ENCODE peak calls at places on chromosomes 1 and 21, in eight cellular contexts. P, H, S, Y, B, Z, E and D are unnamed samples.

GRCh38 chr1:27554293-27554692 is 49.7 kb downstream of the AHDC1 start:
- DNase-seq in P (no peak), H (no peak), S (no peak), Y (no peak), B (no peak), Z (no peak), E (no peak), D (no peak)

GRCh38 chr21:45641480-45642035 is 2.0 kb upstream of the PCBP3 start:
- DNase-seq in P (peak; percentile 34), H (no peak), S (no peak), Y (no peak), B (no peak), Z (no peak), E (no peak), D (no peak)

GRCh38 chr1:181479137-181479745 is 4.1 kb upstream of the CACNA1E start:
- DNase-seq in P (no peak), H (peak; percentile 24), S (peak; percentile 55), Y (peak; percentile 55), B (peak; percentile 71), Z (peak; percentile 51), E (peak; percentile 57), D (no peak)

GRCh38 chr1:11335417-11336070 is 62.5 kb downstream of the UBIAD1 start:
- DNase-seq in P (no peak), H (no peak), S (no peak), Y (no peak), B (no peak), Z (no peak), E (no peak), D (no peak)

GRCh38 chr1:91603409-91603808 is 102.8 kb downstream of the CDC7 start:
- DNase-seq in P (no peak), H (no peak), S (no peak), Y (no peak), B (no peak), Z (no peak), E (no peak), D (no peak)

GRCh38 chr1:9901148-9902059 is 8.7 kb downstream of the CTNNBIP1 start:
- DNase-seq in P (peak; percentile 85), H (no peak), S (peak; percentile 41), Y (peak; percentile 72), B (no peak), Z (no peak), E (no peak), D (no peak)

GRCh38 chr1:163570061-163570460 is 248.3 kb downstream of the NUF2 start:
- DNase-seq in P (no peak), H (no peak), S (no peak), Y (no peak), B (no peak), Z (no peak), E (no peak), D (no peak)

GRCh38 chr1:239999170-239999569 is 92.5 kb upstream of the FMN2 start:
- DNase-seq in P (no peak), H (no peak), S (no peak), Y (no peak), B (no peak), Z (no peak), E (no peak), D (no peak)

GRCh38 chr1:224509881-224510280 is 75.3 kb upstream of the WDR26 start:
- DNase-seq in P (no peak), H (no peak), S (no peak), Y (no peak), B (peak; percentile 59), Z (no peak), E (no peak), D (no peak)

GRCh38 chr1:205344010-205344808 is 12.5 kb downstream of the KLHDC8A start:
- DNase-seq in P (no peak), H (peak; percentile 30), S (no peak), Y (peak; percentile 45), B (no peak), Z (no peak), E (no peak), D (no peak)

GRCh38 chr1:16099412-16099811 is 26.0 kb upstream of the FAM131C start:
- DNase-seq in P (no peak), H (no peak), S (no peak), Y (no peak), B (no peak), Z (no peak), E (no peak), D (no peak)
- H3K36me3 ChIP-seq in P (no peaks in the 10 kb centered on the region), H (no peaks in the 10 kb centered on the region), S (no peaks in the 10 kb centered on the region), Y (no peaks in the 10 kb centered on the region), B (no peaks in the 10 kb centered on the region), Z (no peaks in the 10 kb centered on the region), E (no peaks in the 10 kb centered on the region), D (no peaks in the 10 kb centered on the region)

DNA sequence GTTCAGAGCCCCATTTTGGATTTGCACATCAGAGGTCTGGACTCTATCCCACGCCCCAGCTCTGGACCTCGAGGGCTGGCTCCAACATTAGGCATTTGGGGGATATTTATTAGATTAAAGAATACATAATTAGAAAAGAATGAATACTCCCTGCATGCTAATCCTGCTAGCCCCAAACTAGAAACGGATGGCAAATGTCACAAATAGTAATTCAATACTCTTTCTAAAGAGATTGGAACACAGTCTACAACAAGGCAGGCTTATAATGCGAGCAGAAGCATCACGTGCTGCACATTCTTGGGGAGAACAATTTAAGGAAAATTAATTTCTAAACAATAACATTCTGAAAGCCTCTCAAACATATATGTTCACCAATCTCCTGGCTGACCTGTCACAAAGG is 27.6 kb upstream of the RAP1A start:
- DNase-seq in P (no peak), H (no peak), S (no peak), Y (no peak), B (no peak), Z (no peak), E (no peak), D (no peak)
- H3K27ac ChIP-seq in P (peak overlapping the region; percentile 58), H (peak overlapping the region; percentile 87), S (peak overlapping the region; percentile 46), Y (peak overlapping the region; percentile 50), B (no peak overlapping the region), Z (no peak overlapping the region), E (no peak overlapping the region), D (no peak overlapping the region)

DNA sequence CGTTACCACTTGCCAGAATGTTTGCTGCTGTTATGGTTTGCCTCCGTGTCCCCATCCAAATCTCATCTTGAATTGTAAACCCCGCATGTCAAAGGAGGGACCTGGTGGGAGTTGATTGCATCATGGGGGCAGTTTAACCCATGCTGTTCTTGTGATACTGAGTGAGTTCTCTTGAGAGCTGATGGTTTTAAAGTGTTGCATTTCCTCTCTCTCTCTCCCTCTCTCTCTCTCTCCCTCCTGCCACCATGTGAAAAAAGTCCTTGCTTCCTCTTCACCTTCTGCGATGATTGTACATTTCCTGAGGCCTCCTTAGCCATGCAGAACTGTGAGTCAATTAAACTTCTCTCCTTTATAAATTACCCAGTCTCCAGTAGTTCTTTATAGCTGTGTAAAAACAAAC is 44.4 kb downstream of the CFHR5 start:
- DNase-seq in P (no peak), H (no peak), S (no peak), Y (no peak), B (no peak), Z (no peak), E (no peak), D (no peak)
- H3K4me1 ChIP-seq in P (no peaks in the 10 kb centered on the region), H (no peaks in the 10 kb centered on the region), S (no peaks in the 10 kb centered on the region), Y (no peaks in the 10 kb centered on the region), B (no peaks in the 10 kb centered on the region), Z (no peaks in the 10 kb centered on the region), E (no peaks in the 10 kb centered on the region), D (no peaks in the 10 kb centered on the region)

GRCh38 chr1:171595324-171595723 is 26.7 kb upstream of the MYOCOS start:
- DNase-seq in P (no peak), H (no peak), S (no peak), Y (no peak), B (peak; percentile 63), Z (peak; percentile 66), E (no peak), D (no peak)

GRCh38 chr1:171588230-171588629 is 33.8 kb upstream of the MYOCOS start:
- DNase-seq in P (no peak), H (no peak), S (no peak), Y (no peak), B (no peak), Z (no peak), E (no peak), D (no peak)

GRCh38 chr1:171585715-171586114 is 36.3 kb upstream of the MYOCOS start:
- DNase-seq in P (no peak), H (no peak), S (no peak), Y (no peak), B (no peak), Z (no peak), E (no peak), D (no peak)

DNA sequence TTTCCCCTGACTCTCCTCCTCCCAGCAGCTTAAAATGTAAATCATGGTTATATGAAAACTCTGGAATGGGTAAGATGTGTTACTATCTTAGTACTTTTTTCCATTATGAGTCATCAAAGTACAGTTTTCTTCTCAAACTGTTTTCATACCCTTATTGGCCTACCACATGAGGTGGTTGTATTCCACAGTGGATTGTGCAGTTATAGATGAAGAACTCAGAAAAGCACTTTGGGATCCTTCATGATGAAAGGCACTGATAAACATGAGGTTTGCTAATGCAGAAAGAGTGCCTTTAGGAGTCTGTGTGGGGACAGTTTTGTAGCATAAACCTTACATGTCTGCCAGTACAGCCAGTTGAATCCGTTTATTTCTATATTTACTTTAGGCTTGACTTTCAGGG is 32.0 kb upstream of the MYOCOS start:
- DNase-seq in P (no peak), H (no peak), S (no peak), Y (no peak), B (peak; percentile 80), Z (peak; percentile 60), E (no peak), D (no peak)
- H3K36me3 ChIP-seq in P (no peaks in the 10 kb centered on the region), H (peaks cover 3% of the 10 kb centered on the region), S (peaks cover 19% of the 10 kb centered on the region), Y (peaks cover 5% of the 10 kb centered on the region), B (peaks cover 38% of the 10 kb centered on the region), Z (peaks cover 59% of the 10 kb centered on the region), E (peaks cover 94% of the 10 kb centered on the region), D (peaks cover 17% of the 10 kb centered on the region)

DNA sequence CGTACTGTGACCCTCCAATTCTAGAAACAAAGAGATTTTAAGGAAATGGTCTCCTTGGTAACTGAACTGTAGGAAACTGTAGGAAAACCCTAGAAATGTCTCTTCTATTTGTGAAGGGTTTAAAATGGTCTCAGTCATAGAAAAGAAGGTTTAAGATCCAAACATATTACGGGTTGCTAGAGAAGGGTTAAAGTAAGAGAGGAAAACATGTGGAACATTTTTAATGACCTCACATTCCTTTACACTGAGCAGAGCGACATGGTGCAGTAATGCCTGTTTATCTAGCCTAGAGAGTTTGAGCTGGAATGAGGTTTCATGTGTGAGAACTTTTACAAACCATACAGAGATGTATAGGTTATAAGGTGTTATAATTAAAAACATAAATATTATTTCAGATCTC is 36.9 kb upstream of the C1orf105 start:
- DNase-seq in P (no peak), H (no peak), S (no peak), Y (no peak), B (peak; percentile 77), Z (peak; percentile 83), E (no peak), D (no peak)
- H3K27ac ChIP-seq in P (peak overlapping the region; percentile 35), H (no peak overlapping the region), S (no peak overlapping the region), Y (no peak overlapping the region), B (peak overlapping the region; percentile 38), Z (peak overlapping the region; percentile 78), E (no peak overlapping the region), D (no peak overlapping the region)